ENCODE peak calls at places on chromosome 19, in ten cellular contexts. E, X, I, B, M, H, G, N, Y and Q are unnamed samples.

GRCh38 chr19:18317998-18318800 is 4.7 kb downstream of the LSM4 start:
- DNase-seq in E (peak; percentile 69), X (peak; percentile 54), I (no peak), B (no peak), M (peak; percentile 63), H (no peak), G (no peak), N (peak; percentile 60), Y (peak; percentile 49), Q (no peak)

GRCh38 chr19:1618157-1619093 is 13.2 kb upstream of the UQCR11 start:
- DNase-seq in E (no peak), X (peak; percentile 41), I (peak; percentile 54), B (peak; percentile 83), M (no peak), H (no peak), G (no peak), N (peak; percentile 39), Y (peak; percentile 60), Q (no peak)

GRCh38 chr19:49502866-49503581 is 6.8 kb downstream of the RPS11 start:
- DNase-seq in E (peak; percentile 45), X (peak; percentile 74), I (no peak), B (peak; percentile 58), M (no peak), H (no peak), G (peak; percentile 84), N (peak; percentile 51), Y (peak; percentile 43), Q (no peak)

GRCh38 chr19:31911577-31911976 is 433.8 kb upstream of the ZNF507 start:
- DNase-seq in E (no peak), X (no peak), I (no peak), B (no peak), M (no peak), H (no peak), G (no peak), N (no peak), Y (no peak), Q (no peak)

GRCh38 chr19:11587973-11588631 is 9.2 kb upstream of the ZNF627 start:
- DNase-seq in E (no peak), X (no peak), I (no peak), B (no peak), M (no peak), H (no peak), G (no peak), N (no peak), Y (no peak), Q (no peak)

GRCh38 chr19:48868196-48868886 is at the start of gene PLEKHA4:
- DNase-seq in E (no peak), X (no peak), I (no peak), B (no peak), M (no peak), H (peak; percentile 66), G (peak; percentile 86), N (peak; percentile 54), Y (peak; percentile 49), Q (no peak)

GRCh38 chr19:16778796-16779411 is 50.3 kb upstream of the SIN3B start:
- DNase-seq in E (peak; percentile 35), X (peak; percentile 40), I (peak; percentile 44), B (peak; percentile 87), M (peak; percentile 55), H (no peak), G (no peak), N (peak; percentile 37), Y (peak; percentile 57), Q (peak; percentile 72)

GRCh38 chr19:18274776-18275356 is 614 bp upstream of the IQCN start:
- DNase-seq in E (peak; percentile 85), X (peak; percentile 82), I (no peak), B (peak; percentile 37), M (peak; percentile 77), H (peak; percentile 89), G (peak; percentile 93), N (peak; percentile 89), Y (peak; percentile 92), Q (no peak)

GRCh38 chr19:35746087-35746462 is 624 bp downstream of the PSENEN start:
- DNase-seq in E (no peak), X (no peak), I (no peak), B (no peak), M (no peak), H (no peak), G (no peak), N (no peak), Y (no peak), Q (no peak)

GRCh38 chr19:35745328-35746086 is at the start of the genes PSENEN and U2AF1L4:
- DNase-seq in E (peak; percentile 99), X (peak; percentile 99), I (peak; percentile 97), B (peak; percentile 99), M (peak; percentile 98), H (peak; percentile 99), G (peak; percentile 99), N (peak; percentile 98), Y (peak; percentile 97), Q (peak; percentile 98)

GRCh38 chr19:35746556-35746955 is 1.1 kb downstream of the PSENEN start:
- DNase-seq in E (no peak), X (no peak), I (no peak), B (no peak), M (peak; percentile 50), H (no peak), G (no peak), N (no peak), Y (no peak), Q (no peak)

GRCh38 chr19:35750167-35750566 is 1.8 kb downstream of the LIN37 start:
- DNase-seq in E (no peak), X (no peak), I (no peak), B (no peak), M (no peak), H (no peak), G (no peak), N (no peak), Y (no peak), Q (no peak)

DNA sequence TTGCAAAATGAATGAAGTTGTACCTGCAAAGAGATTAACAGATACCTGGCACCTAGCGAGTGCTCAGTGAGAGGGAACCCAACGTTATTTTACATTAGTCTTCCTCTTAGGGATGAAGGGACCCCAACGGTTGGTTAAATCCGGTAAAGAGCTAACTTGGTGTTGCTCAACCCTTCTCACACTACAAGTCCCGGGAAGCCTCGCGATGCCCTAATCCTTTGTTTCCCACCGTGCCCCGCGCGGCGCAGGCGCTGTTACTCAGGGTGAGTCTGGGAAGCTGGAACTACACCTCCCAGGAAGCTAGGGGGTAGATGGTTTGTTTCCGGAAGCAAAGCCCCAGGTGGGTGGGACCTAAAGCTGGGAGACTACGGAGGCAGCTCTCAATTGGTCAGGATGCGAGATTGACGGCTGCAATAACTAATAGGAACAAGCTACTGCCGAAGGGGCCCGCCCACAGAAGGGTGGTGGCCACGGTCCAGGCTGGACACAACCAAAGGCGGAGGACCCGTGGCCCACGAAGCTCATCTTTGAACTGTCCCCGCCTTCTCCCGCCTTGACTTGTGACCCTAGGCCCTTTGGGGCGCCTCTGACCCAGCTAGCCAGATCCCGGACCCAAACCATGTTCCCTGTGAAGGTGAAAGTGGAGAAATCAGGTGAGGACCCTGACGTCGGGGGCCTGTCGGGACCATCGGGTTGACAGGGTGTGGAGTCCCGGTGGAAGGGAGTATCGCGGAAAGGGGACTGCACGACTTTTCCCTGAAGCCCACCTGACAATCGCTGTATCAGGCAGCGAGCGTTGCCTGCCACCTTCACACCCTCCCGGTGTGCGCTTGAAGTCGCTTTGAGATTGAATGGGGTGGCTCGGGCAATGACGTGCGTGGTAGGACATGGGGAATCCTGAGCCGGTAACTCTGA is at the start of gene LIN37:
- DNase-seq in E (peak; percentile 100), X (peak; percentile 99), I (peak; percentile 97), B (peak; percentile 100), M (peak; percentile 99), H (peak; percentile 100), G (peak; percentile 100), N (peak; percentile 99), Y (peak; percentile 99), Q (peak; percentile 100)
- TF ChIP-seq POLR2AphosphoS5 in E (peak; percentile 76), X (peak; percentile 77), I (no peak), B (peak; percentile 71), M (peak; percentile 44), H (peak; percentile 84), G (peak; percentile 59), N (peak; percentile 93), Y (peak; percentile 96), Q (peak; percentile 96)

DNA sequence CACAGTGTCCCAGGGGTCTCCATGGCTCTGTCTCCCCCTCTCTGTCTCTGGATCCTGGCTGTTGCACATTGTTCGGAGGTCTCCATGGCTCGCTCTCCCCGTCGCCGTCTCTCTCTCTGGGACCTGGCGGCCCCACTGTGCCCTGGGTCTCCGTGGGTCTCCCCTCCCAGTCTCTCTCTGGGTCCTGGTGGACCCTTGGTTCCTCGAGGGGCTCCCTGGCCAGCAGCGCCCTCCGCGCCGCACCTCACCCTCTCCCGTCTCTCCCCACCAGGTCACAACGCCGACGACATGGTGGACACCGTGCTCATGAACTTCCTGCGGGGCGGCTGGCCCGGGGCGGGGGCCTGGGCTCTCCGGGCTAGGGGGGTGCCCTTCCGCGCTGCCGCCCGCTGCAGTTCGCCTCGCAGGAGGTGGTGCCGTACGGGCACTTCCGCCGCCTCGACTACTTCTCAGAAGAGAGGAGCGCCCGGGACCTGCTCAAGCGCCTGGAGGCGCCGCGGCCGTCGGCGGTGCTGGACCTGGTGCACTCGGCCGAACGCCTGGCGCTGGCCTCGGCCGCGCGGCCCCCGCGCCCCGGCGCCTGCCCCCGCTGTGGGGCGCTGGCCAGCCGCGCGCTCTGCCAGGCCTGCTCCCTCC is 29.1 kb downstream of the SIGLEC5 start:
- DNase-seq in E (peak; percentile 27), X (no peak), I (no peak), B (peak; percentile 67), M (no peak), H (no peak), G (no peak), N (no peak), Y (peak; percentile 35), Q (no peak)
- TF ChIP-seq CTCF in E (no peak), X (no peak), I (no peak), B (no peak), M (no peak), H (no peak), G (no peak), N (no peak), Y (no peak), Q (no peak)

DNA sequence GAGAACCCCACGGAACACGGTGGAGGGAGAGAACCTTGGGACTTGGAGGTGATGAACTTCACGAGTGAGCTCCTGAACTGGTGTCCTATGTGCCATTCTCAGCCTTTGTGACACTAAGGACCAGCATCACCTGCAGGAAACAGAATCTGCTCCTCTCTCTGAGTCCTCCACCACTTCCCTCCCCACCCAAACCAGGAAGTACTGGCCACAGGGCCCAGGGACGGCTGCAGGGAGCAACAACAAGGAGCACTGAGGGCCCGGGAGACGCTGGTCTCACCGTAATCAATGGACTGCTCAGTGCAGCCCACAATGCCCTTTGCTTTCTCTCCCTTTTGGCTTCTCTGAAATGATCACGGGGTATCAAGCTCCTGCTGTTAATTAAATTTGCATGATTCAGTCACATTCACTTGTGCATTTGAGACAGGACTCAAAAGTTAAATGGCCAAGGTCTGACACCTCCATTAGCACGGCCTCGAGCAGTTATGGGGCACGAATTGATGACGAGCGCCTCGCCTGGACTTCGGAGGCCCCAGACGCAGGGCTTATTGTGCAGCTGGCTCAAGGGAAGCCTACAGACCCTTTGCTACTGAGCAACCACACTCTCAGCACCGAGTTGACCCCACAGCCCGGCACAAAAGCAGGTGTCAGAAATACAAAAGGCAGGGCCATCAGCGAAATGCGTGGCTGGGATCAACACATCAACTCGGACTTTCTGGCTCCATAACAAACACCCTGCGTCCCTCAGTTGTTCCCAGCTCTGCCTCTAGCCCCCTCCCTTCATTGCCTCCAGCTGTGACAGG is 18.4 kb downstream of the PEPD start:
- DNase-seq in E (no peak), X (no peak), I (no peak), B (no peak), M (no peak), H (no peak), G (peak; percentile 29), N (no peak), Y (no peak), Q (no peak)
- H3K27ac ChIP-seq in E (no peak overlapping the region), X (no peak overlapping the region), I (no peak overlapping the region), B (no peak overlapping the region), M (no peak overlapping the region), H (no peak overlapping the region), G (no peak overlapping the region), N (no peak overlapping the region), Y (no peak overlapping the region), Q (no peak overlapping the region)

GRCh38 chr19:45978156-45978555 is 4.5 kb upstream of the NOVA2 start:
- DNase-seq in E (no peak), X (no peak), I (no peak), B (no peak), M (no peak), H (no peak), G (no peak), N (no peak), Y (no peak), Q (no peak)

GRCh38 chr19:45976180-45976579 is 2.5 kb upstream of the NOVA2 start:
- DNase-seq in E (no peak), X (no peak), I (no peak), B (peak; percentile 75), M (no peak), H (no peak), G (no peak), N (no peak), Y (no peak), Q (no peak)

GRCh38 chr19:45973564-45974338 is at the start of gene NOVA2:
- DNase-seq in E (peak; percentile 54), X (no peak), I (peak; percentile 83), B (peak; percentile 96), M (peak; percentile 18), H (peak; percentile 29), G (no peak), N (peak; percentile 36), Y (peak; percentile 27), Q (no peak)

GRCh38 chr19:45972944-45973525 is 630 bp downstream of the NOVA2 start:
- DNase-seq in E (no peak), X (no peak), I (no peak), B (no peak), M (no peak), H (no peak), G (no peak), N (no peak), Y (no peak), Q (no peak)

DNA sequence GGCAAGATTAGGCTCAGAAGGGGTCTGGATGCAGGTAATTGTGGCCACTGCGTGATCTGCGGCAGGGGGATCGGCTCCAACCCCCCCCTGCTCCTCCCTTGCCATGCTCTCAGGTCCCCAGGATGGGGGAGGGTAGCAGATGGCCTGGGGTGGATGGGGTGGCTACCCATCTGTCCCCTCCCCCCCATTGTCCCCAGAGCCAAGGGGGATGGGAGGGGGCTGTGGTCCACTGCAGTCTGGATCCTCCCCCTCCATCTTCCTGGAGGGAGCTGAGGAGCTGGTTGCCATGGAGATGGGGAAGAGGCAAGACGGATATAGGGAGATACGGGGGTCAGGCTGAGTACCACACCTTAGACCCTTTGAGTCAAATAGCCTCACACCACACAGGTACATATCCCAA is 1.6 kb upstream of the NOVA2 start:
- DNase-seq in E (no peak), X (no peak), I (no peak), B (peak; percentile 51), M (no peak), H (no peak), G (no peak), N (no peak), Y (no peak), Q (no peak)
- TF ChIP-seq POLR2AphosphoS5 in E (no peak), X (no peak), I (no peak), B (no peak), M (no peak), H (no peak), G (no peak), N (no peak), Y (no peak), Q (no peak)